ENCODE peak calls at places on chromosomes 16 and 17, in six cellular contexts. V, Z, T, L, C and D are unnamed samples.

GRCh38 chr17:79075861-79076406 is 1.3 kb downstream of the ENGASE start:
- DNase-seq in V (no peak), Z (no peak), T (no peak), L (no peak), C (no peak), D (no peak)

GRCh38 chr17:31595666-31596381 is 204.3 kb downstream of the RAB11FIP4 start:
- DNase-seq in V (no peak), Z (no peak), T (peak; percentile 55), L (no peak), C (peak; percentile 66), D (no peak)

GRCh38 chr17:37489197-37490001 is at the start of gene DUSP14:
- DNase-seq in V (peak; percentile 77), Z (peak; percentile 77), T (peak; percentile 76), L (no peak), C (peak; percentile 88), D (peak; percentile 78)

GRCh38 chr17:30344283-30345088 is 10.6 kb upstream of the TMIGD1 start:
- DNase-seq in V (peak; percentile 59), Z (no peak), T (no peak), L (no peak), C (no peak), D (peak; percentile 29)

GRCh38 chr16:5026664-5027063 is 7.1 kb downstream of the NAGPA start:
- DNase-seq in V (no peak), Z (no peak), T (no peak), L (no peak), C (no peak), D (no peak)

GRCh38 chr17:45367216-45367615 is 50.4 kb upstream of the MAP3K14 start:
- DNase-seq in V (no peak), Z (no peak), T (no peak), L (no peak), C (no peak), D (no peak)

GRCh38 chr17:20121359-20122235 is 112.4 kb downstream of the SPECC1 start:
- DNase-seq in V (peak; percentile 62), Z (peak; percentile 71), T (no peak), L (peak; percentile 64), C (peak; percentile 77), D (peak; percentile 69)

GRCh38 chr17:57747221-57748017 is 2.3 kb upstream of the CCDC182 start:
- DNase-seq in V (peak; percentile 73), Z (no peak), T (no peak), L (no peak), C (peak; percentile 68), D (peak; percentile 57)

GRCh38 chr17:50542795-50543774 is 3.9 kb upstream of the SPATA20 start:
- DNase-seq in V (no peak), Z (no peak), T (no peak), L (no peak), C (no peak), D (no peak)

GRCh38 chr16:8935989-8936388 is 27.7 kb downstream of the USP7 start:
- DNase-seq in V (no peak), Z (no peak), T (no peak), L (no peak), C (peak; percentile 73), D (no peak)

GRCh38 chr17:21039839-21040575 is 2.8 kb downstream of the USP22 start:
- DNase-seq in V (peak; percentile 56), Z (no peak), T (no peak), L (no peak), C (peak; percentile 78), D (peak; percentile 54)

GRCh38 chr17:61543786-61544415 is 47.1 kb downstream of the NACA2 start:
- DNase-seq in V (no peak), Z (no peak), T (no peak), L (no peak), C (no peak), D (no peak)
- H3K27ac ChIP-seq in V (no peak overlapping the region), Z (no peak overlapping the region), T (no peak overlapping the region), L (no peak overlapping the region), C (no peak overlapping the region), D (no peak overlapping the region)

GRCh38 chr17:49496866-49497146 is 1.7 kb downstream of the NGFR start:
- DNase-seq in V (no peak), Z (no peak), T (no peak), L (no peak), C (no peak), D (no peak)
- H3K4me3 ChIP-seq in V (no peak overlapping the region), Z (peak overlapping the region; percentile 92), T (no peak overlapping the region), L (peak overlapping the region; percentile 57), C (peak overlapping the region; percentile 15), D (no peak overlapping the region)

DNA sequence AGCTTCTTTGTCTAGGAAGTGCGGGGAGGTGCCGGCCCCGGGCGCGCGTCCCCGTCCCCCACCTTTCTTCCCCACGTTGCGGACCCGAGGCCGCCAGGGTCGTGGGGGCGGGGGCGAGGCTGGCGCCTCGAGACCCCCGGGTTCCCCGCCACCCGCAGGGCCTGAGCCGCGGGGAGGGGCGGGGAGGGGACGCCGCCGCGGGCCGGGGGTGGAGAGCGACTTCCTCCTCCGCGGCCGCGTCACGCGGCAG is 1.8 kb upstream of the ACTG1 start:
- DNase-seq in V (no peak), Z (no peak), T (no peak), L (no peak), C (no peak), D (no peak)
- H3K4ac ChIP-seq in V (peak overlapping the region; percentile 99), Z (no peak overlapping the region), T (peak overlapping the region; percentile 100), L (no peak overlapping the region), C (peak overlapping the region; percentile 100), D (peak overlapping the region; percentile 62)

DNA sequence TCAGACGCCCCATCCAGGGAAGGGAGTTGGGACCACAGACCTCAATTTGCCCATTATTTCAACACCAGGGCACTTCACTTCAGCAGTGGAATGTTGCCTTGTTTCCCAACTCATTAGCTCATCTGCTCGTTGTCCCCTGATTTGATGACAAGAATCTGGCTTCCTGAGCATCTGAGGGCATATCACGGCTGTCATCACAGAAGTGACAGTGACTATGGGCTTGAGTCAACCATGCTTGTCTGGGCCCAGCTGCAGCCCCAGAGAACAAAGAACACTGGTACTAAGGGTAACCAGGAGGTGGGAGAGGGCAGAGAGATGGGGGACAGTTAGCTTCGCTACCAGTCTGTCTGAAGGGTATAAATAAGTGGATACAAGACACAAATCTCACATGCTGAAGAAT is 266.0 kb upstream of the SDK2 start:
- DNase-seq in V (no peak), Z (no peak), T (no peak), L (no peak), C (no peak), D (no peak)
- H3K27ac ChIP-seq in V (no peak overlapping the region), Z (no peak overlapping the region), T (no peak overlapping the region), L (no peak overlapping the region), C (no peak overlapping the region), D (no peak overlapping the region)

GRCh38 chr16:31429314-31429713 is 1.2 kb upstream of the COX6A2 start:
- DNase-seq in V (no peak), Z (no peak), T (no peak), L (no peak), C (no peak), D (no peak)

GRCh38 chr16:31428277-31428597 is at the start of gene COX6A2:
- DNase-seq in V (no peak), Z (no peak), T (no peak), L (no peak), C (no peak), D (no peak)

GRCh38 chr16:31430380-31431052 is 2.4 kb upstream of the COX6A2 start:
- DNase-seq in V (no peak), Z (no peak), T (no peak), L (no peak), C (no peak), D (no peak)

GRCh38 chr16:31428638-31429247 is 583 bp upstream of the COX6A2 start:
- DNase-seq in V (no peak), Z (no peak), T (no peak), L (no peak), C (no peak), D (no peak)

GRCh38 chr16:31427441-31428276 is 501 bp downstream of the COX6A2 start:
- DNase-seq in V (no peak), Z (no peak), T (peak; percentile 39), L (no peak), C (no peak), D (no peak)
- H3K4me3 ChIP-seq in V (peak overlapping the region; percentile 38), Z (no peak overlapping the region), T (no peak overlapping the region), L (peak overlapping the region; percentile 15), C (no peak overlapping the region), D (peak overlapping the region; percentile 61)

GRCh38 chr17:7572588-7573323 is 6.7 kb upstream of the CD68 start:
- DNase-seq in V (peak; percentile 99), Z (peak; percentile 99), T (peak; percentile 100), L (peak; percentile 100), C (peak; percentile 100), D (peak; percentile 100)
- H3K4ac ChIP-seq in V (peak overlapping the region; percentile 92), Z (peak overlapping the region; percentile 90), T (peak overlapping the region; percentile 99), L (peak overlapping the region; percentile 98), C (peak overlapping the region; percentile 99), D (peak overlapping the region; percentile 76)

DNA sequence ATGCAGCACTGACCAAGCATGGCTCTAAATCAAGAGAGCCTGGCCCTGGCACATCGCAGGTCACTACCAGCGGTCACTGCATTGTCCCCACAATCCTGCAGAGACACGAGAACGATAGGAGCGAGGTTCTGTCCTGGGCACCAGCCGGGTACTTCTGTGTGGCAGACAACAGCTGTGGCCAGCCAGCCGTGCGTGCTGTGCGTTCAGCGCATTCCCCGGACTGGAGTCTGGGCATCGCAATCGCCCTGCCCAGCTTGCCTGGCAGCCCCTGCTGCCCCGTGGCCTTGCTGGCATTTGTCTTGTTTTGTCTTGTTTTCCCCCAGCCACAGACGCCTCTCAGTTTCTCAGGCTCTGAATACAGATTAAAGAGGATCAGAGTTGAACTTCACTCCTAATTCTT is 33.9 kb downstream of the COTL1 start:
- DNase-seq in V (no peak), Z (no peak), T (no peak), L (no peak), C (no peak), D (no peak)
- H3K27ac ChIP-seq in V (no peak overlapping the region), Z (no peak overlapping the region), T (no peak overlapping the region), L (no peak overlapping the region), C (no peak overlapping the region), D (no peak overlapping the region)